ENCODE peak calls at places on chromosome 1, in ten cellular contexts. S is sigmoid colon, N is upper lobe of left lung, I is prostate gland, T is GM12892, U is breast epithelium, M is HCT116, Z is H1, G is HepG2, Y is suprapubic skin. K is an unnamed sample.

GRCh38 chr1:113279776-113280391 is 110.4 kb upstream of the MAGI3 start:
- DNase-seq in S (no peak), N (no peak), I (no peak), T (no peak), U (no peak), M (no peak), Z (no peak), G (no peak), Y (no peak), K (no peak)

GRCh38 chr1:111989531-111990025 is at the start of gene KCND3:
- DNase-seq in S (no peak), N (no peak), I (peak), T (no peak), U (no peak), M (no peak), Z (no peak), G (no peak), Y (no peak), K (peak)

GRCh38 chr1:31299365-31299764 is 2.5 kb downstream of the ZCCHC17 start:
- DNase-seq in S (no peak), N (no peak), I (no peak), T (no peak), U (no peak), M (no peak), Z (no peak), G (no peak), Y (no peak), K (no peak)

GRCh38 chr1:205680073-205680851 is at the start of gene SLC45A3:
- DNase-seq in S (no peak), N (no peak), I (peak), T (peak), U (no peak), M (no peak), Z (no peak), G (no peak), Y (no peak), K (peak)

GRCh38 chr1:74679811-74680210 is 6.2 kb upstream of the ERICH3 start:
- DNase-seq in S (no peak), N (no peak), I (no peak), T (no peak), U (no peak), M (no peak), Z (no peak), G (no peak), Y (no peak), K (no peak)

GRCh38 chr1:42003433-42003832 is 84.7 kb upstream of the HIVEP3 start:
- DNase-seq in S (no peak), N (peak), I (peak), T (no peak), U (peak), M (peak), Z (no peak), G (no peak), Y (no peak), K (no peak)

GRCh38 chr1:193654951-193655705 is 468.7 kb upstream of the B3GALT2 start:
- DNase-seq in S (no peak), N (no peak), I (no peak), T (no peak), U (no peak), M (peak), Z (no peak), G (no peak), Y (no peak), K (no peak)

GRCh38 chr1:30933874-30934252 is 25.3 kb upstream of the SDC3 start:
- DNase-seq in S (no peak), N (no peak), I (no peak), T (no peak), U (no peak), M (no peak), Z (no peak), G (no peak), Y (no peak), K (no peak)

GRCh38 chr1:97365026-97365425 is 555.8 kb downstream of the DPYD start:
- DNase-seq in S (no peak), N (no peak), I (no peak), T (no peak), U (no peak), M (no peak), Z (no peak), G (no peak), Y (no peak), K (no peak)

GRCh38 chr1:64669098-64669675 is 75.7 kb upstream of the RAVER2 start:
- DNase-seq in S (no peak), N (no peak), I (no peak), T (no peak), U (no peak), M (no peak), Z (no peak), G (no peak), Y (no peak), K (no peak)

GRCh38 chr1:35569956-35570355 is 3.2 kb upstream of the TFAP2E start:
- DNase-seq in S (no peak), N (no peak), I (no peak), T (no peak), U (no peak), M (no peak), Z (no peak), G (no peak), Y (no peak), K (no peak)

GRCh38 chr1:211625040-211625439 is 46.1 kb upstream of the SLC30A1 start:
- DNase-seq in S (peak), N (peak), I (no peak), T (no peak), U (no peak), M (no peak), Z (no peak), G (peak), Y (no peak), K (no peak)

GRCh38 chr1:24679725-24680124 is 36.6 kb downstream of the SRRM1 start:
- DNase-seq in S (no peak), N (no peak), I (no peak), T (no peak), U (no peak), M (no peak), Z (no peak), G (no peak), Y (no peak), K (no peak)

GRCh38 chr1:171379846-171380245 is 65.9 kb downstream of the FMO4 start:
- DNase-seq in S (no peak), N (no peak), I (no peak), T (no peak), U (no peak), M (no peak), Z (no peak), G (no peak), Y (no peak), K (no peak)

DNA sequence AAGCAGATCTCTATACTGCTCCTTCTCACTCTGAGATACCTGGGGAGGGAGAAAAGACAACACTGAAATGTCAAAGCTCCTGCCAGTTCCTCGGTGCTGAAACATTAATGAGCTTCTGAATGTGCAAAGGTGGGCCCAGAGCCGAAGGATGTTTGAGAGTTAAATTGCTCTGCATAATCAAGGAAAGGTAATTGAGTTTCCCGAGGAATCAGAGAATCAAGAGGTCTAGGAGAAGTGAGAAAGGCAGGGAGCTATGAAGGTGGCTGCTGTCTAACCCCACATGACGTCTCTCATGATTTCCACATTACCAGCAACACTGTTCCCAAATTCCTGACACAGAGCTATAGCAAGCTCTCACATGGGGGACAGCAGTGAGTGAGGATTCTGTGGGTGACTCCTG is 346.7 kb downstream of the SMYD3 start:
- DNase-seq in S (no peak), N (no peak), I (no peak), T (no peak), U (no peak), M (no peak), Z (no peak), G (no peak), Y (no peak), K (no peak)
- TF ChIP-seq POLR2AphosphoS5 in S (no peak), N (no peak), I (no peak), T (no peak), U (no peak), M (no peak), Z (no peak), G (no peak), Y (no peak), K (no peak)

GRCh38 chr1:157237522-157237921 is 99.3 kb upstream of the ETV3 start:
- DNase-seq in S (no peak), N (no peak), I (no peak), T (no peak), U (no peak), M (no peak), Z (no peak), G (no peak), Y (no peak), K (no peak)

GRCh38 chr1:157236072-157236471 is 97.9 kb upstream of the ETV3 start:
- DNase-seq in S (no peak), N (no peak), I (no peak), T (no peak), U (no peak), M (no peak), Z (no peak), G (no peak), Y (no peak), K (no peak)

GRCh38 chr1:157239936-157240335 is 101.7 kb upstream of the ETV3 start:
- DNase-seq in S (no peak), N (no peak), I (no peak), T (no peak), U (no peak), M (no peak), Z (no peak), G (no peak), Y (no peak), K (no peak)

GRCh38 chr1:157241185-157241538 is 103.0 kb upstream of the ETV3 start:
- DNase-seq in S (no peak), N (no peak), I (no peak), T (no peak), U (no peak), M (no peak), Z (peak), G (no peak), Y (no peak), K (no peak)

GRCh38 chr1:157240495-157241184 is 102.4 kb upstream of the ETV3 start:
- DNase-seq in S (no peak), N (peak), I (no peak), T (no peak), U (no peak), M (no peak), Z (no peak), G (peak), Y (no peak), K (no peak)
- TF ChIP-seq POLR2A in S (no peak), N (peak), I (no peak), T (no peak), U (no peak), M (no peak), Z (no peak), G (peak), Y (no peak), K (no peak)

GRCh38 chr1:203267347-203267846 is 37.9 kb upstream of the BTG2 start:
- DNase-seq in S (peak), N (peak), I (peak), T (peak), U (peak), M (peak), Z (peak), G (peak), Y (peak), K (peak)
- TF ChIP-seq POLR2AphosphoS5 in S (peak), N (no peak), I (peak), T (no peak), U (peak), M (peak), Z (no peak), G (no peak), Y (no peak), K (no peak)

DNA sequence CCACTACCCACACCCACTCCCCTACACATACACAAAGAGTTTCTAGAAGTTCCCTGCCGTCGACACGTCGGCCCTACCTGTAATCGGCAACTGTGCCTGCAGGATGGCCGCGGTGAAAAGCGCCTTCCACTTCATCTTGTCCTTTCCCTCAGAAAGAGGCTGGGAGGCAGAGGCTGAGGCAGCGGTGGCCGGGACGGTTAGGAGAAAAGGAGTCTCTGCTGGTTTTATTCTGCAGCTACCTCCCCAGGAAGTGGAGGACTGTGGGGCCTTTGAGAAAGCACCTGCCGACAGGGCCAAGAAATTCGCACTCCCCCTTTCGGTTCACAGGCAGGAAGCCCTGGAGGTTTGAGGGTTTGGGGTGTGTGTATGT is at the start of gene CD247:
- DNase-seq in S (no peak), N (no peak), I (no peak), T (no peak), U (no peak), M (no peak), Z (no peak), G (no peak), Y (no peak), K (no peak)
- TF ChIP-seq POLR2A in S (no peak), N (peak), I (no peak), T (no peak), U (no peak), M (no peak), Z (no peak), G (no peak), Y (no peak), K (no peak)

K was measured in GM12891.